ENCODE peak calls at places on chromosomes 12 and 14, in four cellular contexts. X is dorsolateral prefrontal cortex; M is CD8-positive, alpha-beta memory T cell; R is amniotic stem cell. U is an unnamed sample.

GRCh38 chr12:105980048-105980447 is 158.7 kb downstream of the NUAK1 start:
- DNase-seq in M (no peak), X (no peak), R (no peak), U (no peak)

GRCh38 chr14:71652368-71652767 is 279.9 kb upstream of the RGS6 start:
- DNase-seq in R (no peak), X (no peak), M (no peak), U (no peak)

GRCh38 chr14:94129758-94130414 is 482 bp upstream of the IFI27L2 start:
- DNase-seq in R (no peak), M (peak), X (no peak), U (no peak)

GRCh38 chr12:113016796-113017195 is 38.5 kb downstream of the OAS2 start:
- DNase-seq in M (no peak), R (no peak), X (no peak), U (no peak)

GRCh38 chr12:48995061-48995879 is 3.9 kb downstream of the DDN start:
- DNase-seq in M (peak), R (peak), X (peak), U (no peak)

GRCh38 chr12:120466560-120467315 is 2.8 kb downstream of the SRSF9 start:
- DNase-seq in M (peak), X (peak), R (no peak), U (no peak)

GRCh38 chr12:27330846-27331245 is 1.8 kb upstream of the BMAL2 start:
- DNase-seq in M (no peak), X (no peak), R (no peak), U (no peak)

GRCh38 chr12:40390980-40391379 is 166.2 kb downstream of the LRRK2 start:
- DNase-seq in M (no peak), X (no peak), R (no peak), U (no peak)

GRCh38 chr12:49907352-49907751 is 3.7 kb upstream of the FAIM2 start:
- DNase-seq in R (no peak), M (no peak), X (no peak), U (no peak)

GRCh38 chr14:51653096-51653814 is 1.5 kb downstream of the FRMD6 start:
- DNase-seq in R (peak), M (peak), X (no peak), U (no peak)

GRCh38 chr14:22095845-22096510 is 422.4 kb upstream of the OR4E1 start:
- DNase-seq in R (no peak), X (no peak), M (no peak), U (no peak)

GRCh38 chr12:1879633-1880032 is 38.8 kb downstream of the CACNA2D4 start:
- DNase-seq in R (no peak), M (no peak), X (no peak), U (no peak)

GRCh38 chr14:91094772-91095171 is 19.1 kb upstream of the DGLUCY start:
- DNase-seq in R (no peak), M (no peak), X (no peak), U (no peak)

GRCh38 chr14:60933920-60934655 is 46.8 kb downstream of the TRMT5 start:
- DNase-seq in M (no peak), X (no peak), R (no peak), U (no peak)

GRCh38 chr12:40144023-40144422 is 38.1 kb upstream of the SLC2A13 start:
- DNase-seq in X (no peak), M (no peak), R (no peak), U (no peak)

GRCh38 chr14:104680056-104680805 is 9.2 kb upstream of the INF2 start:
- DNase-seq in R (peak), M (no peak), X (peak), U (no peak)

GRCh38 chr12:109606261-109607028 is 32.9 kb downstream of the MVK start:
- DNase-seq in R (no peak), M (no peak), X (peak), U (no peak)

GRCh38 chr12:81779216-81779615 is 20.1 kb upstream of the PPFIA2 start:
- DNase-seq in M (no peak), R (no peak), X (no peak), U (no peak)

GRCh38 chr12:1435456-1435855 is 158.9 kb downstream of the FBXL14 start:
- DNase-seq in R (no peak), M (no peak), X (no peak), U (no peak)

GRCh38 chr12:3252416-3252815 is 175.2 kb downstream of the TSPAN9 start:
- DNase-seq in X (peak), M (no peak), R (no peak), U (no peak)

GRCh38 chr14:103186241-103186835 is 63.1 kb downstream of the TNFAIP2 start:
- DNase-seq in X (no peak), R (no peak), M (no peak), U (no peak)

GRCh38 chr12:98471085-98471484 is 44.3 kb upstream of the TMPO start:
- DNase-seq in R (no peak), M (no peak), X (no peak), U (no peak)

GRCh38 chr12:64466178-64466577 is 14.3 kb downstream of the TBK1 start:
- DNase-seq in R (no peak), M (no peak), X (no peak), U (no peak)

GRCh38 chr12:62606654-62607053 is 140.0 kb downstream of the MON2 start:
- DNase-seq in M (no peak), X (no peak), R (no peak), U (no peak)

GRCh38 chr14:61923348-61923747 is 161.1 kb downstream of the SNAPC1 start:
- DNase-seq in M (no peak), R (no peak), X (no peak), U (no peak)

GRCh38 chr14:68824517-68825347 is 31.9 kb upstream of the ZFP36L1 start:
- DNase-seq in R (peak), X (peak), M (no peak), U (no peak)

GRCh38 chr12:24890048-24890447 is 58.9 kb downstream of the BCAT1 start:
- DNase-seq in M (no peak), X (no peak), R (no peak), U (no peak)

GRCh38 chr12:131929530-131930456 is 717 bp downstream of the PUS1 start:
- DNase-seq in M (peak), X (no peak), R (no peak), U (no peak)